ENCODE peak calls at places on chromosomes 13 and 19, in six cellular contexts. One of them, this sample, is unnamed.

GRCh38 chr13:45042539-45042938 is 53.2 kb downstream of the GPALPP1 start:
- DNase-seq in CD4-positive, alpha-beta T cell: no peak
- DNase-seq in brain microvascular endothelial cell: no peak
- DNase-seq in neuronal stem cell: no peak
- DNase-seq in thoracic aorta: no peak
- DNase-seq in substantia nigra: no peak
- DNase-seq in this sample: no peak

GRCh38 chr19:34503546-34504272 is 22.2 kb downstream of the WTIP start:
- DNase-seq in CD4-positive, alpha-beta T cell: no peak
- DNase-seq in brain microvascular endothelial cell: no peak
- DNase-seq in neuronal stem cell: no peak
- DNase-seq in thoracic aorta: no peak
- DNase-seq in substantia nigra: no peak
- DNase-seq in this sample: no peak

GRCh38 chr19:38920529-38921419 is 8.8 kb upstream of the CCER2 start:
- DNase-seq in CD4-positive, alpha-beta T cell: no peak
- DNase-seq in brain microvascular endothelial cell: no peak
- DNase-seq in neuronal stem cell: no peak
- DNase-seq in thoracic aorta: no peak
- DNase-seq in substantia nigra: no peak
- DNase-seq in this sample: no peak

GRCh38 chr13:39910833-39911232 is 255.4 kb downstream of the COG6 start:
- DNase-seq in CD4-positive, alpha-beta T cell: no peak
- DNase-seq in brain microvascular endothelial cell: no peak
- DNase-seq in neuronal stem cell: no peak
- DNase-seq in thoracic aorta: no peak
- DNase-seq in substantia nigra: no peak
- DNase-seq in this sample: peak; percentile 39

GRCh38 chr19:44735011-44735410 is 13.5 kb upstream of the BCL3 start:
- DNase-seq in CD4-positive, alpha-beta T cell: no peak
- DNase-seq in brain microvascular endothelial cell: no peak
- DNase-seq in neuronal stem cell: no peak
- DNase-seq in thoracic aorta: no peak
- DNase-seq in substantia nigra: no peak
- DNase-seq in this sample: no peak

GRCh38 chr13:99556867-99557443 is 55.7 kb downstream of the TM9SF2 start:
- DNase-seq in CD4-positive, alpha-beta T cell: no peak
- DNase-seq in brain microvascular endothelial cell: no peak
- DNase-seq in neuronal stem cell: no peak
- DNase-seq in thoracic aorta: no peak
- DNase-seq in substantia nigra: no peak
- DNase-seq in this sample: no peak

GRCh38 chr13:98577823-98578285 is 947 bp upstream of the STK24 start:
- DNase-seq in CD4-positive, alpha-beta T cell: no peak
- DNase-seq in brain microvascular endothelial cell: no peak
- DNase-seq in neuronal stem cell: peak; percentile 18
- DNase-seq in thoracic aorta: no peak
- DNase-seq in substantia nigra: no peak
- DNase-seq in this sample: no peak

GRCh38 chr13:47628666-47629065 is 372.4 kb downstream of the SUCLA2 start:
- DNase-seq in CD4-positive, alpha-beta T cell: no peak
- DNase-seq in brain microvascular endothelial cell: peak; percentile 74
- DNase-seq in neuronal stem cell: no peak
- DNase-seq in thoracic aorta: no peak
- DNase-seq in substantia nigra: no peak
- DNase-seq in this sample: no peak

GRCh38 chr13:51721485-51721884 is 82.5 kb downstream of the DHRS12 start:
- DNase-seq in CD4-positive, alpha-beta T cell: no peak
- DNase-seq in brain microvascular endothelial cell: no peak
- DNase-seq in neuronal stem cell: no peak
- DNase-seq in thoracic aorta: no peak
- DNase-seq in substantia nigra: no peak
- DNase-seq in this sample: no peak

GRCh38 chr13:28819748-28820098 is 416 bp upstream of the MTUS2 start:
- DNase-seq in CD4-positive, alpha-beta T cell: peak; percentile 37
- DNase-seq in brain microvascular endothelial cell: no peak
- DNase-seq in neuronal stem cell: peak; percentile 78
- DNase-seq in thoracic aorta: no peak
- DNase-seq in substantia nigra: no peak
- DNase-seq in this sample: peak; percentile 87

GRCh38 chr13:100209857-100210580 is 121.1 kb downstream of the PCCA start:
- DNase-seq in CD4-positive, alpha-beta T cell: no peak
- DNase-seq in brain microvascular endothelial cell: no peak
- DNase-seq in neuronal stem cell: no peak
- DNase-seq in thoracic aorta: no peak
- DNase-seq in substantia nigra: no peak
- DNase-seq in this sample: no peak

GRCh38 chr19:23855676-23856075 is 59.0 kb upstream of the ZNF726 start:
- DNase-seq in CD4-positive, alpha-beta T cell: no peak
- DNase-seq in brain microvascular endothelial cell: no peak
- DNase-seq in neuronal stem cell: no peak
- DNase-seq in thoracic aorta: no peak
- DNase-seq in substantia nigra: no peak
- DNase-seq in this sample: no peak

GRCh38 chr13:113034451-113035208 is 65.6 kb downstream of the MCF2L start:
- DNase-seq in CD4-positive, alpha-beta T cell: no peak
- DNase-seq in brain microvascular endothelial cell: peak; percentile 24
- DNase-seq in neuronal stem cell: peak; percentile 33
- DNase-seq in thoracic aorta: no peak
- DNase-seq in substantia nigra: no peak
- DNase-seq in this sample: peak; percentile 51

GRCh38 chr13:102651392-102651791 is 43.5 kb downstream of the METTL21C start:
- DNase-seq in CD4-positive, alpha-beta T cell: no peak
- DNase-seq in brain microvascular endothelial cell: no peak
- DNase-seq in neuronal stem cell: no peak
- DNase-seq in thoracic aorta: no peak
- DNase-seq in substantia nigra: no peak
- DNase-seq in this sample: no peak

GRCh38 chr19:45630463-45630862 is 8.7 kb downstream of the EML2 start:
- DNase-seq in CD4-positive, alpha-beta T cell: no peak
- DNase-seq in brain microvascular endothelial cell: peak; percentile 83
- DNase-seq in neuronal stem cell: no peak
- DNase-seq in thoracic aorta: no peak
- DNase-seq in substantia nigra: no peak
- DNase-seq in this sample: no peak

GRCh38 chr19:31718041-31718440 is 368.8 kb upstream of the TSHZ3 start:
- DNase-seq in CD4-positive, alpha-beta T cell: no peak
- DNase-seq in brain microvascular endothelial cell: no peak
- DNase-seq in neuronal stem cell: no peak
- DNase-seq in thoracic aorta: no peak
- DNase-seq in substantia nigra: no peak
- DNase-seq in this sample: no peak

GRCh38 chr13:90197722-90198121 is 1149.8 kb upstream of the MIR17HG start:
- DNase-seq in CD4-positive, alpha-beta T cell: no peak
- DNase-seq in brain microvascular endothelial cell: no peak
- DNase-seq in neuronal stem cell: no peak
- DNase-seq in thoracic aorta: no peak
- DNase-seq in substantia nigra: no peak
- DNase-seq in this sample: no peak

GRCh38 chr19:30518965-30519606 is 146.9 kb downstream of the ZNF536 start:
- DNase-seq in CD4-positive, alpha-beta T cell: no peak
- DNase-seq in brain microvascular endothelial cell: no peak
- DNase-seq in neuronal stem cell: no peak
- DNase-seq in thoracic aorta: no peak
- DNase-seq in substantia nigra: no peak
- DNase-seq in this sample: no peak

GRCh38 chr13:56352901-56353300 is 787.8 kb upstream of the PRR20A start:
- DNase-seq in CD4-positive, alpha-beta T cell: no peak
- DNase-seq in brain microvascular endothelial cell: no peak
- DNase-seq in neuronal stem cell: no peak
- DNase-seq in thoracic aorta: no peak
- DNase-seq in substantia nigra: no peak
- DNase-seq in this sample: no peak

GRCh38 chr19:49231804-49232203 is 74.2 kb downstream of the TRPM4 start:
- DNase-seq in CD4-positive, alpha-beta T cell: no peak
- DNase-seq in brain microvascular endothelial cell: no peak
- DNase-seq in neuronal stem cell: no peak
- DNase-seq in thoracic aorta: no peak
- DNase-seq in substantia nigra: no peak
- DNase-seq in this sample: no peak

GRCh38 chr13:65856464-65856863 is 1373.7 kb downstream of the PCDH9 start:
- DNase-seq in CD4-positive, alpha-beta T cell: no peak
- DNase-seq in brain microvascular endothelial cell: peak; percentile 67
- DNase-seq in neuronal stem cell: no peak
- DNase-seq in thoracic aorta: no peak
- DNase-seq in substantia nigra: no peak
- DNase-seq in this sample: no peak

GRCh38 chr13:80979035-80979641 is 638.2 kb upstream of the SPRY2 start:
- DNase-seq in CD4-positive, alpha-beta T cell: no peak
- DNase-seq in brain microvascular endothelial cell: peak; percentile 63
- DNase-seq in neuronal stem cell: peak; percentile 37
- DNase-seq in thoracic aorta: no peak
- DNase-seq in substantia nigra: peak; percentile 6
- DNase-seq in this sample: peak; percentile 36

GRCh38 chr13:48629282-48629681 is 24.4 kb upstream of the CYSLTR2 start:
- DNase-seq in CD4-positive, alpha-beta T cell: no peak
- DNase-seq in brain microvascular endothelial cell: no peak
- DNase-seq in neuronal stem cell: no peak
- DNase-seq in thoracic aorta: no peak
- DNase-seq in substantia nigra: no peak
- DNase-seq in this sample: no peak

DNA sequence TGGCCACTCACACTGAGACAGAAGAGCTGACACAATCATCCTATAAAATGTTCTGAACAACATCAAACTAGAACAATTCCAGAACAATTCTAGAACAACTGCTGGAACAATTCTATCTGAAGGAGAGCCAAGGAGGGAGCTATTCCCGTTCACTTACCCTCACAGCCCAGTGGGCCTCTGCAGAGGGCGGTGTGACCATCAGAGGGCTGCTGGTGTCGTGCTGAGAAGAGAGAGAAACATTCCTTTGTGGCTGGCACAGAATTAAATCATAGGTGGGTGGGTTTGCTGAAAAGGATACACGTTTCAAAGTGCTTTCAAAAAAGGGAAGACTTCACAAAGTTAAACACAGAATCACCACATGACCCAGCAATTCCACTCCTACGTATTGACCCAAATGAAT is 35.0 kb downstream of the EPS15L1 start:
- DNase-seq in CD4-positive, alpha-beta T cell: no peak
- DNase-seq in brain microvascular endothelial cell: no peak
- DNase-seq in neuronal stem cell: no peak
- DNase-seq in thoracic aorta: no peak
- DNase-seq in substantia nigra: no peak
- DNase-seq in this sample: peak; percentile 8
- H3K27ac ChIP-seq in CD4-positive, alpha-beta T cell: no peak overlapping the region
- H3K27ac ChIP-seq in brain microvascular endothelial cell: peak overlapping the region; percentile 88
- H3K27ac ChIP-seq in neuronal stem cell: no peak overlapping the region
- H3K27ac ChIP-seq in thoracic aorta: peak overlapping the region; percentile 68
- H3K27ac ChIP-seq in substantia nigra: peak overlapping the region; percentile 7
- H3K27ac ChIP-seq in this sample: no peak overlapping the region

DNA sequence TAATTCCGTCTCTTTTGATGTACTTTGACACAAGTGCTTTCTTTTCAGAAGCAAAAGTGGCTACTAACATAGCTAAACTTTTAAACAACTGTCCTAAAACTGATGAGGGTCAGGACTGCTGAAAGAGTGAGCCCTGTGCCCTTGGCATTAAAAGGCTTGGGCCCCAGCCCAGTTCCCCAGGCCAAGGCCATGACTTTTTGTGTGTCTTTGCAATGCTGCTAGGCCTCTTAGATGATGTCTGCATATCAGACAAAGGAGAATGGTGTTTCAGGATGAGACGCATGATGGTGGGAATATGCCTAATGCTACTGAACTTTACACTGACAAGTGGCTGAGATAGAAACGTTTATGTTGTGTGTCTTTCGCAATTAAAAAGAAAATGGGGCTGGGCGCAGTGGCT is 38.0 kb downstream of the SLC7A9 start:
- DNase-seq in CD4-positive, alpha-beta T cell: no peak
- DNase-seq in brain microvascular endothelial cell: no peak
- DNase-seq in neuronal stem cell: no peak
- DNase-seq in thoracic aorta: no peak
- DNase-seq in substantia nigra: no peak
- DNase-seq in this sample: no peak
- H3K27ac ChIP-seq in CD4-positive, alpha-beta T cell: no peak overlapping the region
- H3K27ac ChIP-seq in brain microvascular endothelial cell: no peak overlapping the region
- H3K27ac ChIP-seq in neuronal stem cell: no peak overlapping the region
- H3K27ac ChIP-seq in thoracic aorta: no peak overlapping the region
- H3K27ac ChIP-seq in substantia nigra: no peak overlapping the region
- H3K27ac ChIP-seq in this sample: no peak overlapping the region

GRCh38 chr19:51572908-51573307 is 1.8 kb downstream of the ZNF175 start:
- DNase-seq in CD4-positive, alpha-beta T cell: no peak
- DNase-seq in brain microvascular endothelial cell: peak; percentile 84
- DNase-seq in neuronal stem cell: no peak
- DNase-seq in thoracic aorta: no peak
- DNase-seq in substantia nigra: no peak
- DNase-seq in this sample: no peak

GRCh38 chr19:51572415-51572814 is 1.3 kb downstream of the ZNF175 start:
- DNase-seq in CD4-positive, alpha-beta T cell: no peak
- DNase-seq in brain microvascular endothelial cell: peak; percentile 24
- DNase-seq in neuronal stem cell: no peak
- DNase-seq in thoracic aorta: no peak
- DNase-seq in substantia nigra: no peak
- DNase-seq in this sample: no peak

GRCh38 chr19:51570962-51571575 is at the start of gene ZNF175:
- DNase-seq in CD4-positive, alpha-beta T cell: peak; percentile 83
- DNase-seq in brain microvascular endothelial cell: peak; percentile 97
- DNase-seq in neuronal stem cell: peak; percentile 95
- DNase-seq in thoracic aorta: peak; percentile 73
- DNase-seq in substantia nigra: peak; percentile 80
- DNase-seq in this sample: peak; percentile 89

GRCh38 chr19:51573331-51573730 is 2.2 kb downstream of the ZNF175 start:
- DNase-seq in CD4-positive, alpha-beta T cell: no peak
- DNase-seq in brain microvascular endothelial cell: peak; percentile 22
- DNase-seq in neuronal stem cell: no peak
- DNase-seq in thoracic aorta: no peak
- DNase-seq in substantia nigra: no peak
- DNase-seq in this sample: no peak

GRCh38 chr19:51571599-51571998 is 516 bp downstream of the ZNF175 start:
- DNase-seq in CD4-positive, alpha-beta T cell: no peak
- DNase-seq in brain microvascular endothelial cell: no peak
- DNase-seq in neuronal stem cell: no peak
- DNase-seq in thoracic aorta: no peak
- DNase-seq in substantia nigra: no peak
- DNase-seq in this sample: no peak
- H3K27ac ChIP-seq in CD4-positive, alpha-beta T cell: no peak overlapping the region
- H3K27ac ChIP-seq in brain microvascular endothelial cell: peak overlapping the region; percentile 84
- H3K27ac ChIP-seq in neuronal stem cell: no peak overlapping the region
- H3K27ac ChIP-seq in thoracic aorta: no peak overlapping the region
- H3K27ac ChIP-seq in substantia nigra: peak overlapping the region; percentile 67
- H3K27ac ChIP-seq in this sample: no peak overlapping the region

GRCh38 chr19:40613669-40614594 is 12.8 kb downstream of the LTBP4 start:
- DNase-seq in CD4-positive, alpha-beta T cell: peak; percentile 76
- DNase-seq in brain microvascular endothelial cell: peak; percentile 85
- DNase-seq in neuronal stem cell: no peak
- DNase-seq in thoracic aorta: no peak
- DNase-seq in substantia nigra: no peak
- DNase-seq in this sample: peak; percentile 86

GRCh38 chr19:40616178-40616577 is 15.0 kb downstream of the LTBP4 start:
- DNase-seq in CD4-positive, alpha-beta T cell: no peak
- DNase-seq in brain microvascular endothelial cell: no peak
- DNase-seq in neuronal stem cell: no peak
- DNase-seq in thoracic aorta: no peak
- DNase-seq in substantia nigra: no peak
- DNase-seq in this sample: no peak

GRCh38 chr19:40616941-40617340 is 15.8 kb downstream of the LTBP4 start:
- DNase-seq in CD4-positive, alpha-beta T cell: no peak
- DNase-seq in brain microvascular endothelial cell: no peak
- DNase-seq in neuronal stem cell: no peak
- DNase-seq in thoracic aorta: no peak
- DNase-seq in substantia nigra: no peak
- DNase-seq in this sample: no peak

GRCh38 chr19:40612831-40613668 is 11.9 kb downstream of the LTBP4 start:
- DNase-seq in CD4-positive, alpha-beta T cell: peak; percentile 59
- DNase-seq in brain microvascular endothelial cell: peak; percentile 57
- DNase-seq in neuronal stem cell: no peak
- DNase-seq in thoracic aorta: no peak
- DNase-seq in substantia nigra: no peak
- DNase-seq in this sample: peak; percentile 89

GRCh38 chr19:40614595-40615411 is 13.6 kb downstream of the LTBP4 start:
- DNase-seq in CD4-positive, alpha-beta T cell: peak; percentile 78
- DNase-seq in brain microvascular endothelial cell: peak; percentile 95
- DNase-seq in neuronal stem cell: peak; percentile 86
- DNase-seq in thoracic aorta: no peak
- DNase-seq in substantia nigra: no peak
- DNase-seq in this sample: peak; percentile 87
- H3K27ac ChIP-seq in CD4-positive, alpha-beta T cell: no peak overlapping the region
- H3K27ac ChIP-seq in brain microvascular endothelial cell: peak overlapping the region; percentile 59
- H3K27ac ChIP-seq in neuronal stem cell: peak overlapping the region; percentile 87
- H3K27ac ChIP-seq in thoracic aorta: no peak overlapping the region
- H3K27ac ChIP-seq in substantia nigra: no peak overlapping the region
- H3K27ac ChIP-seq in this sample: peak overlapping the region; percentile 48

This sample was measured in left lung.